ENCODE peak calls at places on chromosome 12, in four cellular contexts. R, F, B and H are unnamed samples.

GRCh38 chr12:55932546-55932919 is 1.6 kb downstream of the DGKA start:
- DNase-seq in R (no peak), F (no peak), B (no peak), H (no peak)

GRCh38 chr12:52543985-52544888 is 8.7 kb downstream of the KRT71 start:
- DNase-seq in R (no peak), F (no peak), B (no peak), H (no peak)

GRCh38 chr12:105279460-105280056 is 43.6 kb upstream of the APPL2 start:
- DNase-seq in R (no peak), F (no peak), B (peak), H (peak)

GRCh38 chr12:7857916-7858315 is 14.8 kb downstream of the SLC2A14 start:
- DNase-seq in R (no peak), F (no peak), B (no peak), H (no peak)

GRCh38 chr12:89454080-89454848 is 70.3 kb downstream of the GALNT4 start:
- DNase-seq in R (no peak), F (no peak), B (peak), H (no peak)

GRCh38 chr12:127052491-127053232 is 1214.3 kb upstream of the TMEM132C start:
- DNase-seq in R (no peak), F (no peak), B (no peak), H (peak)

GRCh38 chr12:70557583-70558263 is 79.5 kb downstream of the PTPRB start:
- DNase-seq in R (no peak), F (no peak), B (no peak), H (no peak)

GRCh38 chr12:388547-389137 is 478 bp downstream of the KDM5A start:
- DNase-seq in R (no peak), F (no peak), B (peak), H (no peak)

GRCh38 chr12:505221-505620 is 45.5 kb downstream of the B4GALNT3 start:
- DNase-seq in R (no peak), F (no peak), B (no peak), H (no peak)

GRCh38 chr12:2284857-2285256 is 232.1 kb downstream of the CACNA1C start:
- DNase-seq in R (no peak), F (peak), B (peak), H (peak)

GRCh38 chr12:14773685-14774073 is 29.6 kb downstream of the WBP11 start:
- DNase-seq in R (peak), F (no peak), B (peak), H (no peak)

GRCh38 chr12:43758247-43758727 is 303 bp downstream of the PUS7L start:
- DNase-seq in R (no peak), F (no peak), B (peak), H (peak)

GRCh38 chr12:91811481-91812287 is 334.0 kb downstream of the BTG1 start:
- DNase-seq in R (peak), F (peak), B (peak), H (peak)

GRCh38 chr12:71970031-71970430 is 31.4 kb downstream of the TPH2 start:
- DNase-seq in R (no peak), F (no peak), B (no peak), H (no peak)

GRCh38 chr12:1970331-1970900 is 33.8 kb downstream of the DCP1B start:
- DNase-seq in R (no peak), F (no peak), B (no peak), H (no peak)

GRCh38 chr12:52838871-52839446 is 4.8 kb upstream of the KRT79 start:
- DNase-seq in R (peak), F (no peak), B (no peak), H (no peak)

GRCh38 chr12:121773011-121773777 is 20.3 kb downstream of the RHOF start:
- DNase-seq in R (no peak), F (peak), B (peak), H (peak)

GRCh38 chr12:2586159-2587035 is 208.4 kb upstream of the FKBP4 start:
- DNase-seq in R (peak), F (peak), B (no peak), H (peak)

GRCh38 chr12:110104188-110104969 is 19.8 kb upstream of the IFT81 start:
- DNase-seq in R (no peak), F (no peak), B (no peak), H (no peak)

GRCh38 chr12:81644503-81644902 is 114.6 kb downstream of the PPFIA2 start:
- DNase-seq in R (no peak), F (peak), B (no peak), H (peak)